ENCODE peak calls at places on chromosomes 2 and 18, in four cellular contexts. Y is HepG2, F is GM12878, U is K562. Z is an unnamed sample.

GRCh38 chr2:172484253-172484652 is 56.9 kb downstream of the ITGA6 start:
- DNase-seq in U (peak; percentile 20), F (no peak), Y (peak; percentile 41), Z (peak; percentile 23)

GRCh38 chr2:120415060-120415459 is 69.1 kb downstream of the INHBB start:
- DNase-seq in U (no peak), Y (no peak), F (no peak), Z (no peak)

GRCh38 chr2:72674982-72675915 is 150.6 kb downstream of the EXOC6B start:
- DNase-seq in F (no peak), U (no peak), Y (no peak), Z (no peak)

GRCh38 chr2:143123911-143124310 is 5.3 kb upstream of the ARHGAP15 start:
- DNase-seq in F (no peak), U (no peak), Y (no peak), Z (no peak)

GRCh38 chr2:21047161-21048009 is 3.5 kb upstream of the APOB start:
- DNase-seq in Y (peak; percentile 73), F (no peak), U (no peak), Z (no peak)

GRCh38 chr2:148614024-148614331 is 30.6 kb upstream of the EPC2 start:
- DNase-seq in U (no peak), Y (no peak), F (no peak), Z (no peak)

GRCh38 chr2:101737478-101738240 is 40.2 kb downstream of the MAP4K4 start:
- DNase-seq in F (no peak), Y (no peak), U (no peak), Z (no peak)

GRCh38 chr2:159758686-159759085 is 39.3 kb downstream of the CD302 start:
- DNase-seq in Y (no peak), F (no peak), U (no peak), Z (no peak)

GRCh38 chr2:4354678-4355077 is 651.3 kb downstream of the DCDC2C start:
- DNase-seq in U (peak; percentile 7), F (no peak), Y (peak; percentile 28), Z (peak; percentile 59)

GRCh38 chr18:55433688-55434087 is 154.3 kb downstream of the TCF4 start:
- DNase-seq in Y (no peak), F (no peak), U (no peak), Z (no peak)

GRCh38 chr2:233119123-233119522 is 59.0 kb downstream of the INPP5D start:
- DNase-seq in Y (no peak), F (no peak), U (no peak), Z (no peak)

GRCh38 chr2:233116946-233117345 is 56.8 kb downstream of the INPP5D start:
- DNase-seq in U (no peak), F (no peak), Y (no peak), Z (no peak)

GRCh38 chr2:233117351-233117750 is 57.2 kb downstream of the INPP5D start:
- DNase-seq in F (no peak), U (no peak), Y (no peak), Z (no peak)

GRCh38 chr2:233118601-233119000 is 58.5 kb downstream of the INPP5D start:
- DNase-seq in Y (no peak), U (no peak), F (no peak), Z (no peak)

DNA sequence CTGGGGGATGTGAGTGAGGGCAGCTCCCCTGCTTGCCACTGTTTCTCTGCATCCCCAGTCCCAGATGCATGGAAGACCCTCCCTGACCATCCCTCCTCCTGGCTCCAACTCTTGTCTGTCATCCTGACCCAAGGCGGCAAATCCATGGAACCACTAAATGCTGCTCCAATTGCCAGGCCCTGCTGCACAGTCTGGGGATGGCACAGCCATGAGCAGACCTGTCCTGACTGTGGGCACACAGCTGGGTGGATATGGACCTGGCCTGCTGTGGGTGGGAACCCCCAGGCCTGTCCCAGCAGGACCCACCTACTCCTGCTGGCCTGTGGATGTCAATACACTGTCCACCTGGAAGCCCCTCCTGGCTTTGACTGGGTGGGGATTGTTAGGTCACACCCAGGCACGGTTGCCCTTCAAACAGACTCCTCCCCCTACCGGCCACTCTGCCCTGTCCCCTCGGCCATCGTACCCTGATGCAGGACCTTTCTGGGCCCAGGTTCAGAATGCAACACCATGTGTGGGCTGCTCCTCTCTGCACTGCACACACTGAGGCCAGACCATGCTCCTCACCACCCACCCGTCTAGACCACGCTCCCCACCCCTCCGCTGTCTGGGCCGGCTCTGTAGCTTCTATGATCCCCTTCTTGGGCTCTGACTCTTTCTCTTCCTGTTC is 57.8 kb downstream of the INPP5D start:
- DNase-seq in Y (no peak), F (no peak), U (no peak), Z (no peak)
- TF ChIP-seq FOXK2 in Y (no peak), F (no peak), U (no peak), Z (no peak)

DNA sequence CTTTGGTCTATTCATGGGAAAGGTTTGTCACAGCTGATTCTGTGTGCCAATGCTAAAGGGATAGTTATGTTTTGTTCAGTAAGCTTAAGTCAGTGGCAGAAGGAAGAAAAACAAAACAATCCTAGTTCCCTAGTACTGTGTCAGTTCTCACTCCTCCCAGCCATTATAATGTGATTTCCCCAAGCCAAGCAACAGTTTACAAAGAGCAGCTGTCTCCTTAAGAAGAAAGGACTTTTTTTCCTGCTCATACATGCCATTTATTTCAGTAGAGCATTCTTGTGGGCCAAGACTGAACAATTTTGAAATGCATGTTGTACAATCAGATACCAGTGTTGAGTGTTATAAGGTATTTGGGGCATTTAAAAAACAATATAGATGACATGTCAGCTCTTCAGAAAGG is 52.1 kb downstream of the NEMP2 start:
- DNase-seq in U (no peak), Y (no peak), F (no peak), Z (no peak)
- TF ChIP-seq SP1 in U (no peak), Y (no peak), F (no peak), Z (no peak)

DNA sequence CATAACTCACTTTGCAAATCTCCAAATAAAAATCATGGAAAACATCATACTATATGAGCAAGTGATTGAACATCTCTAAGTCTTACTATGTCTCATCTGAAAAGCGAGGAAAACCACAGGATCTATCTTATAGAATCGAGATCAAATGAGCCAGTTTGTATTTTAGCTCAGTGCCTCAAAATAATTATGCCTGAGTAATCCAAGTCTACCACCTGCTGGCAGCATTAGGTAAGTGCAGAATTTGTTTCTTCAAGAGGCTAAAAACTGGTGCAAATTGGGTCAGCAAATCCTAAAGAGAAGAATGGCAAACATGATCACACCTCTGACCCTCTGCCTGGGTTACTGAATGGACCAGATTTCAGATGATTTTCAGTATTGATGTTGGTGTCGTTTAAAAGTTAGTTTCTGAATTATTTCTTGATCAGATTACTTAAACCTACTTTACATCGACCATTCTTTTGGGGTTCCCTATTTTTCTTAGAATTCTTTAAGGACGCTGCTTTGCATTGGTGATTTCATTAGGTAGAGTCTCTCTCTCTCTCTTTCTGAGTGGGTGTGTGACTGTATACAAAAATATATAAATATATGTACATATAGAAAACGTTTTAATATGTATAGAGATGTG is 12.7 kb upstream of the FHOD3 start:
- DNase-seq in U (peak; percentile 51), F (peak; percentile 40), Y (peak; percentile 62), Z (peak; percentile 78)
- TF ChIP-seq FOXK2 in U (no peak), F (no peak), Y (no peak), Z (no peak)

DNA sequence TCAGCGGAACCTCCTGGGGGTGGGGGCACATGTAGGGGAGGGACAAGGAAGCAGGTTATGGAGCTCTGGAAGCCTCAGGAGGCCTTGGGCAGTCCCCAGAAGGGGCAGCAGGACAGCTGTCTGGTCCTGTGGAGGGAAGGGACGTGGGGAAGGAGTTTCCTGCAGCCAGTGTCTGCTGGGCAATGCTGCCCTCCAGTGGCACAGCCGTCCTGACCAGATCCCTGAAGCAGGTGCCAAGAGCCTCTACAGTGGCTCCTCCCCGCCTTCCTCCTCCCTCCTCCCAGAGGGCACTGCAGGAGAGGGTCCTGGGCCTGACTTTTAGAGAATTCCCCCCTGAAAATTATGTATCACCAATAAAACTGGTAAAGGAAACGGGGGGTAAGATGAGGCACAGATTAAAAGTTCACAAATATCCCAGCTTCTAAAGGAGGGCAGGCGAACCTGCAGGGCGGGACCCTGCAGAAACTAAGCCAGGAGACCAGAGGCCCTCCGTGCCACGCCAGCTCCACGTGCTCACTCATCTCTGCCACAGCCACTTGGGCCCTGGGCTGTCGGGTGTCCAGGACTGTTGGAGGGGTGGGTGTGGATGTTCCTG is 258.5 kb downstream of the TWIST2 start:
- DNase-seq in U (peak; percentile 34), Y (peak; percentile 43), F (no peak), Z (peak; percentile 52)
- TF ChIP-seq SP1 in U (no peak), Y (no peak), F (no peak), Z (no peak)

GRCh38 chr2:145530653-145531052 is 1010.7 kb upstream of the ZEB2 start:
- DNase-seq in U (no peak), F (no peak), Y (no peak), Z (no peak)
- TF ChIP-seq FOXK2 in U (no peak), F (no peak), Y (no peak), Z (no peak)

Z was measured in HEK293T.